ENCODE peak calls at places on chromosomes 1 and 21, in five cellular contexts. A, I, Y, J and D are unnamed samples.
A peak's percentile ranks its signal among the peaks of the same experiment; 100 is the strongest.

GRCh38 chr1:68221001-68221970 is 11.0 kb downstream of the WLS start:
- DNase-seq in Y (no peak), A (no peak), J (no peak), I (no peak), D (no peak)

GRCh38 chr1:41482001-41482765 is 2.3 kb downstream of the EDN2 start:
- DNase-seq in A (peak; percentile 91), I (peak; percentile 95), Y (no peak), J (peak; percentile 86), D (no peak)

GRCh38 chr1:92473781-92474495 is 12.8 kb downstream of the GFI1 start:
- DNase-seq in A (no peak), I (no peak), Y (no peak), J (no peak), D (no peak)

GRCh38 chr21:42419845-42420244 is 16.1 kb downstream of the UBASH3A start:
- DNase-seq in J (no peak), A (no peak), Y (no peak), I (no peak), D (no peak)

GRCh38 chr1:1282998-1283397 is 2.8 kb downstream of the SCNN1D start:
- DNase-seq in I (no peak), A (no peak), Y (no peak), J (no peak), D (no peak)

GRCh38 chr1:40141878-40142535 is 19.2 kb upstream of the RLF start:
- DNase-seq in Y (no peak), A (no peak), I (no peak), J (no peak), D (no peak)

GRCh38 chr1:40155910-40156309 is 5.3 kb upstream of the RLF start:
- DNase-seq in Y (no peak), I (no peak), J (no peak), A (no peak), D (no peak)

GRCh38 chr1:201153474-201154388 is 543 bp downstream of the TMEM9 start:
- DNase-seq in J (no peak), I (no peak), Y (no peak), A (no peak), D (no peak)

GRCh38 chr21:37009740-37010341 is 3.3 kb downstream of the RIPPLY3 start:
- DNase-seq in Y (no peak), A (peak; percentile 82), I (peak; percentile 88), J (peak; percentile 95), D (peak; percentile 92)

GRCh38 chr21:45602106-45602505 is 41.4 kb upstream of the PCBP3 start:
- DNase-seq in I (no peak), J (peak; percentile 6), A (no peak), Y (no peak), D (no peak)

GRCh38 chr1:12617901-12618660 is at the start of gene DHRS3:
- DNase-seq in J (peak; percentile 92), A (peak; percentile 78), Y (peak; percentile 69), I (peak; percentile 92), D (peak; percentile 97)

GRCh38 chr1:64472805-64473204 is 2.9 kb downstream of the CACHD1 start:
- DNase-seq in I (no peak), J (no peak), Y (no peak), A (no peak), D (peak; percentile 80)

GRCh38 chr1:235545294-235545930 is 41.2 kb upstream of the B3GALNT2 start:
- DNase-seq in Y (no peak), I (no peak), A (no peak), J (no peak), D (no peak)

DNA sequence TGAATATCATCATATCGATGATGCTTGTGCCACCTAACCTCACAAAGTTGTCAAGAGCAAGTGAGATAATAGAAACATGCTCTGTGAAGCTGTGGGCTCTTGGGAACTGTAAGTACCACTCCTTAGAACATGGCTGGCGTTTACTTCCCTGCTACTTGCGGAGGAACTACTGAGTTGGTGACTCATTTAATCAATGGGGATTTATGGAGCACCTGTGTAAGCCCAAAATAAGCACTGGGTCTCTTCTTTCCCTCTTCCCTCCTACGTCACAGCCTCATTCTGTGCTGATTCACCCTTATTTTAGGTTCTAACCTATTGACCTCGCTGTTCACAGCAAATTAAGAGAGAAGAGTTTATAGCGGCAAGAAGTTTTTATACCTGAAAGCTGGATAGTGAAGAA is 52.9 kb downstream of the PRDM2 start:
- DNase-seq in A (no peak), J (no peak), I (no peak), Y (no peak), D (no peak)
- H3K4me3 ChIP-seq in A (no peak overlapping the region), J (no peak overlapping the region), I (no peak overlapping the region), Y (no peak overlapping the region), D (no peak overlapping the region)

GRCh38 chr1:220164116-220164515 is 70.2 kb downstream of the IARS2 start:
- DNase-seq in J (no peak), Y (no peak), I (no peak), A (no peak), D (no peak)

GRCh38 chr1:220170836-220171526 is 77.0 kb downstream of the IARS2 start:
- DNase-seq in Y (no peak), J (no peak), A (no peak), I (no peak), D (no peak)

GRCh38 chr1:220164517-220164916 is 70.6 kb downstream of the IARS2 start:
- DNase-seq in I (no peak), A (no peak), J (no peak), Y (no peak), D (no peak)

DNA sequence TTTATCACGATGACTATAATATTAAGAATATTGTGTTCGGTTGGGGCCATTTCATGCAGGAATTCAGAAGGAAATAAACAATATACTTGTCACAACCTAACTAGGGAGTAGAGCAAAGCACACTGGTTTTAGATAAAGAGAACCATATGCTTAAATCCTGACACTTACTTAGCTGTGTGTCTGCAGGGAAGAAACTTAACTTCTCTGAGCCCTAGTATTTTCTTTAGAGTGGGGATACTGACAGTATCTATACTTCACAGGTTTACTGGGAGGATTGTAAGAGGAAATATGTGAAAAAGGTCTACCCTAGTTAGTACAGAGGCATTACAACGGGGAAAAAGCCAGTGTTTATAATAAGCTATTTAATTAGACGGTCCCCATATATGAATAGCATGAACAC is 72.9 kb downstream of the IARS2 start:
- DNase-seq in J (no peak), A (no peak), I (no peak), Y (no peak), D (no peak)
- H3K36me3 ChIP-seq in J (peaks cover 85% of the 10 kb centered on the region), A (peaks cover 18% of the 10 kb centered on the region), I (peaks cover 38% of the 10 kb centered on the region), Y (peaks cover 8% of the 10 kb centered on the region), D (peaks cover 22% of the 10 kb centered on the region)

GRCh38 chr1:44485933-44486475 is 80.9 kb downstream of the RNF220 start:
- DNase-seq in J (no peak), Y (no peak), I (no peak), A (no peak), D (peak; percentile 6)

GRCh38 chr1:44485229-44485932 is 80.3 kb downstream of the RNF220 start:
- DNase-seq in I (no peak), Y (peak; percentile 54), A (no peak), J (no peak), D (peak; percentile 25)

GRCh38 chr1:44481701-44482100 is 76.6 kb downstream of the RNF220 start:
- DNase-seq in A (no peak), I (no peak), Y (no peak), J (no peak), D (no peak)

GRCh38 chr1:44484155-44484688 is 79.2 kb downstream of the RNF220 start:
- DNase-seq in A (no peak), I (no peak), Y (no peak), J (no peak), D (peak; percentile 72)

GRCh38 chr1:44483089-44483488 is 78.0 kb downstream of the RNF220 start:
- DNase-seq in A (no peak), Y (no peak), I (no peak), J (no peak), D (no peak)
- H3K4me3 ChIP-seq in A (no peak overlapping the region), Y (no peak overlapping the region), I (no peak overlapping the region), J (no peak overlapping the region), D (no peak overlapping the region)

DNA sequence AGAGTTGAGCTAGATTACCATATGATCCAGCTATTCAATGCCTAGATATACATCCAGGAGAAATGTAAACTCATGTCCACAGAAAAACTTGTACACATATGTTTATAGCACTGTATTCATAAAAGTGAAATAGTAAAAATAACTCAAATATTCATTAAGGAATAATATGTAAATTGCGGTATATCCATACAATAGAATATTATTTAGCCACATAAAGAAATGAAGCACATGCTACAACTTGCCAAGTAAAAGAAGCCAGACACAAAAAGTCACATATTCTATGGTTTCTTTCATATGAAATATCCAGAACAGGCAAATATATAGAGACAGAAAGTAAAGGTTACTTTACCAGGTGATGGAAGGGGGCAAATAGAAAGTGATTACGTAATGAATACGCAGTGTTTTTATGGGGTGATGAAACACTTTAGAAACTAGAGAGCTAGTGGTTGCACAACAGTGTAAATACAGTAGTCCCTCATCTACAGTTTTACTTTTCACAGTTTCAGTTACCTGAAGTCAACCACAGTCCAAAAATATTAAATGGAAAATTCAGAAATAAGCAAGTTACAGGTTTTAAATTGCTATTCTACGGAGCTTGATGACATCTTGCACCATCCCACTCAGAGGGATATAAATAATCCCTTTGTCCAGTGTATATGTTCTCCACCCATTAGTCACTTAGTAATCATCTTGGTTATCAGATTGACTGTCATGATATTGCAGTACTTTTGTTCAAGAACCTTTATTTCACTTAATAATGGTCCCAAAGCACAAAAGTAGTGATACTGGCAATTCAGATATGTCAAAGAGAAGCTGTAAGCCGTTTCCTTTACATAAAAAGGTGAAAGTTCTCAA is 62.3 kb downstream of the ZNF644 start:
- DNase-seq in Y (no peak), A (no peak), I (no peak), J (no peak), D (no peak)
- H3K36me3 ChIP-seq in Y (no peaks in the 10 kb centered on the region), A (no peaks in the 10 kb centered on the region), I (no peaks in the 10 kb centered on the region), J (no peaks in the 10 kb centered on the region), D (no peaks in the 10 kb centered on the region)

GRCh38 chr1:206557636-206558473 is 50.5 kb downstream of the RASSF5 start:
- DNase-seq in A (no peak), Y (no peak), I (no peak), J (no peak), D (no peak)

GRCh38 chr1:206560021-206560716 is 52.1 kb downstream of the EIF2D start:
- DNase-seq in J (no peak), Y (no peak), I (no peak), A (no peak), D (no peak)

GRCh38 chr1:206556748-206557635 is 49.7 kb downstream of the RASSF5 start:
- DNase-seq in A (peak; percentile 66), Y (no peak), I (peak; percentile 85), J (peak; percentile 96), D (peak; percentile 87)

GRCh38 chr1:206558794-206559660 is 51.7 kb downstream of the RASSF5 start:
- DNase-seq in Y (no peak), I (no peak), J (no peak), A (no peak), D (no peak)

DNA sequence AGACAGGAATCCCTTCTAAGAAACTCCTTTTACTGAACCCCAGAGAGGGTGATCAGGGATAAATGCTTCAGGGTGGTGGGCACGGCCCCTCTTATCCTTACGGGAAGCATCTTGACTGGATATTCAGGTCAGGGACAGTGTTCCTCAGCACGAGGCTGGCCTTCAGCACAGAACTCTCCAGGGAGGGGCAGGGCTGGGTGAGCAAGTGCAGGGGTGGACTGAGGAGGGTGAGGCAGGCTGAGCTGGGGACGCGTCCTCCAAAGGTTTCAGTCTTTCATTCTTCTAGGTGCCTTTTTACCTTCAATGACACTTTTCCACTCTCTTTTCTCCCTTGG is 52.3 kb downstream of the RASSF5 start:
- DNase-seq in A (no peak), I (no peak), J (no peak), Y (no peak), D (no peak)
- H3K4me3 ChIP-seq in A (no peak overlapping the region), I (no peak overlapping the region), J (peak overlapping the region; percentile 63), Y (no peak overlapping the region), D (no peak overlapping the region)